ENCODE peak calls at places on chromosomes 11 and 22, in eight cellular contexts. C is spleen; D is IMR-90; V is PC-9; A is CD8-positive, alpha-beta memory T cell; U is colonic mucosa; X is breast epithelium; E is prostate gland. I is an unnamed sample. For H3K4me1, the result is how much of the 10 kb centered on the place peaks cover.

GRCh38 chr11:66676279-66676919 is 1.3 kb downstream of the RBM4B start:
- DNase-seq in C (peak), D (no peak), V (no peak), A (no peak), U (no peak), X (no peak), E (no peak), I (no peak)

GRCh38 chr11:95989216-95989615 is 65.3 kb upstream of the MTMR2 start:
- DNase-seq in C (no peak), D (no peak), V (no peak), A (no peak), U (no peak), X (no peak), E (no peak), I (no peak)

GRCh38 chr22:49229483-49230193 is 598.0 kb downstream of the BRD1 start:
- DNase-seq in C (no peak), D (no peak), V (no peak), A (no peak), U (no peak), X (peak), E (peak), I (no peak)

GRCh38 chr11:131609317-131609716 is 238.9 kb downstream of the NTM start:
- DNase-seq in C (no peak), D (peak), V (peak), A (no peak), U (no peak), X (no peak), E (no peak), I (no peak)

GRCh38 chr11:69943066-69943465 is 123.8 kb upstream of the FGF3 start:
- DNase-seq in C (peak), D (no peak), V (peak), A (no peak), U (no peak), X (no peak), E (no peak), I (peak)

GRCh38 chr11:20031155-20032001 is 128.9 kb downstream of the DBX1 start:
- DNase-seq in C (no peak), D (peak), V (peak), A (no peak), U (no peak), X (no peak), E (peak), I (no peak)

GRCh38 chr22:25702571-25703167 is 39.3 kb upstream of the MYO18B start:
- DNase-seq in C (no peak), D (no peak), V (no peak), A (no peak), U (no peak), X (no peak), E (no peak), I (no peak)

GRCh38 chr22:44582016-44582415 is 84.0 kb upstream of the RTL6 start:
- DNase-seq in C (peak), D (no peak), V (no peak), A (no peak), U (no peak), X (no peak), E (no peak), I (peak)

GRCh38 chr11:117218133-117218915 is 13.5 kb downstream of the PCSK7 start:
- DNase-seq in C (peak), D (peak), V (no peak), A (no peak), U (no peak), X (peak), E (no peak), I (peak)

GRCh38 chr11:12282676-12283075 is 94.7 kb upstream of the PARVA start:
- DNase-seq in C (no peak), D (no peak), V (no peak), A (no peak), U (no peak), X (no peak), E (no peak), I (no peak)

GRCh38 chr22:17982572-17983141 is 41.7 kb downstream of the MICAL3 start:
- DNase-seq in C (no peak), D (no peak), V (no peak), A (no peak), U (no peak), X (no peak), E (no peak), I (no peak)

GRCh38 chr22:37674248-37674647 is 1.2 kb upstream of the LGALS1 start:
- DNase-seq in C (no peak), D (no peak), V (no peak), A (no peak), U (no peak), X (no peak), E (no peak), I (no peak)

GRCh38 chr11:72072348-72072747 is 8.0 kb downstream of the NUMA1 start:
- DNase-seq in C (no peak), D (peak), V (peak), A (no peak), U (no peak), X (no peak), E (peak), I (no peak)

GRCh38 chr22:20648306-20648903 is 125.5 kb upstream of the SERPIND1 start:
- DNase-seq in C (no peak), D (no peak), V (no peak), A (no peak), U (no peak), X (no peak), E (no peak), I (no peak)

GRCh38 chr11:14611939-14612338 is 31.7 kb upstream of the PDE3B start:
- DNase-seq in C (no peak), D (no peak), V (no peak), A (no peak), U (no peak), X (no peak), E (no peak), I (no peak)

GRCh38 chr11:45243931-45244330 is 42.2 kb downstream of the SYT13 start:
- DNase-seq in C (no peak), D (no peak), V (no peak), A (no peak), U (no peak), X (no peak), E (no peak), I (no peak)

GRCh38 chr11:130217632-130218031 is 58.0 kb downstream of the ST14 start:
- DNase-seq in C (peak), D (no peak), V (no peak), A (no peak), U (no peak), X (peak), E (no peak), I (no peak)

GRCh38 chr11:115303304-115303703 is 200.9 kb downstream of the CADM1 start:
- DNase-seq in C (no peak), D (no peak), V (no peak), A (no peak), U (no peak), X (no peak), E (no peak), I (no peak)

GRCh38 chr11:41978951-41979350 is 519.5 kb upstream of the LRRC4C start:
- DNase-seq in C (no peak), D (no peak), V (no peak), A (no peak), U (no peak), X (no peak), E (no peak), I (no peak)

GRCh38 chr11:123473941-123474668 is 44.0 kb downstream of the GRAMD1B start:
- DNase-seq in C (no peak), D (peak), V (no peak), A (no peak), U (no peak), X (no peak), E (no peak), I (no peak)

GRCh38 chr11:8735094-8735493 is 52.5 kb downstream of the RPL27A start:
- DNase-seq in C (no peak), D (no peak), V (peak), A (no peak), U (no peak), X (no peak), E (no peak), I (no peak)

GRCh38 chr11:122100222-122101080 is 15.6 kb downstream of the BLID start:
- DNase-seq in C (no peak), D (peak), V (no peak), A (no peak), U (peak), X (peak), E (peak), I (no peak)

GRCh38 chr11:13494051-13494450 is 1.7 kb downstream of the PTH start:
- DNase-seq in C (no peak), D (no peak), V (no peak), A (no peak), U (no peak), X (no peak), E (no peak), I (no peak)

GRCh38 chr11:83424376-83425136 is 138.4 kb upstream of the CCDC90B start:
- DNase-seq in C (no peak), D (no peak), V (no peak), A (no peak), U (no peak), X (no peak), E (no peak), I (no peak)

GRCh38 chr11:122307480-122308085 is 191.6 kb upstream of the BLID start:
- DNase-seq in C (no peak), D (no peak), V (no peak), A (no peak), U (no peak), X (no peak), E (no peak), I (no peak)

GRCh38 chr11:118263109-118263508 is 988 bp downstream of the MPZL2 start:
- DNase-seq in C (no peak), D (no peak), V (no peak), A (no peak), U (peak), X (no peak), E (no peak), I (no peak)
- H3K27ac ChIP-seq in C (no peak), D (no peak), V (peak), A (no peak), U (peak), X (peak), E (peak), I (peak)

GRCh38 chr11:73221996-73222395 is 3.9 kb downstream of the P2RY2 start:
- DNase-seq in C (peak), D (no peak), V (no peak), A (no peak), U (no peak), X (no peak), E (no peak), I (peak)
- H3K4me1 ChIP-seq in C (under half), D (under half), V (half or more), A (under half), U (under half), X (under half), E (under half), I (under half)

DNA sequence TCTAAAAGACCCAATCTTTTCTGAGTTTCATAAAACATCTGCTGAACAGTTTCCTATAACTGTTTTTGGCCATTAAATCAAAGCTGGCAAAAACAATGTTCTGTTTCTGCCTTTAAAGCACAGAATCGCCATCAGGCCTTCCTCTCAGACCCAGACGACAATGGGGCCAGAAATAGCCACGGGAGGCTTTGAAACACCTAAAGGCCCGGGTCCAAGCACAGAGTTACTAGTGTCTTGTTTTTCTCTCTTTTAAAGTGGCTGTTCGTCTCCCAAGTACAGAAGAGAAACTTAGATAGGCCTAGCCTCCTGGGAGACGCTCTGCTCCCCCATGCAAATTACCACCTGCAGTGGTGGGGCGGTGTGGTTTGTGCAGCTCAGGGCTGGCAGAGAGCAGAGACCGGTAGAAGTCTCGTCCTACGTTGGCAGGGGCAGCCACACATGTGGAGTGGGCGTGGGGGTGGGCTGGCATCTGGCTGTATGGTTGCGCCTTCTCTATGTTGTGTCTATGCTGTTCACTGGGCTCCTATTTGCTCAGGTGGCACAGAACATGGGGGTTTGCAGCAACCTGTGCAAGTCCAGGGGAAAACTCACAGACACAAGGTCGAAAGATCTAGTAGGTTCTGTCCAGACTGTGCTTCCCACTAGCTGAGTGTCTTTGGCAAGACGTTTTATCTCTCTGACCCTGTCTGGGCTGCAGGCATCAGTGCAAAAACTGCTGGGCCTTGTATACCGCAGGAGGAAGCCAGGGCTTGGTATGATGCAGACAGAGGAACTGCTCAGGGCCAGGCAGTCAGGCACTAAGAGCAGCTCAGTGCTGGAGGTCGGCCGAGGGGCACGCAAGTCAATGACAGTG is 23.6 kb upstream of the ETS1 start:
- DNase-seq in C (peak), D (no peak), V (no peak), A (peak), U (no peak), X (no peak), E (no peak), I (no peak)
- H3K27ac ChIP-seq in C (peak), D (no peak), V (no peak), A (no peak), U (peak), X (peak), E (no peak), I (no peak)

GRCh38 chr11:128735935-128736610 is 42.2 kb downstream of the FLI1 start:
- DNase-seq in C (no peak), D (no peak), V (no peak), A (peak), U (no peak), X (no peak), E (no peak), I (no peak)
- H3K4me1 ChIP-seq in C (half or more), D (under half), V (under half), A (half or more), U (under half), X (under half), E (under half), I (under half)

GRCh38 chr22:19291580-19292261 is at the start of gene CLTCL1:
- DNase-seq in C (peak), D (peak), V (no peak), A (peak), U (peak), X (peak), E (peak), I (peak)

GRCh38 chr22:19289475-19290161 is 1.9 kb downstream of the CLTCL1 start:
- DNase-seq in C (no peak), D (peak), V (no peak), A (no peak), U (no peak), X (no peak), E (no peak), I (no peak)

GRCh38 chr22:19292262-19293230 is 1.0 kb upstream of the CLTCL1 start:
- DNase-seq in C (peak), D (no peak), V (no peak), A (no peak), U (peak), X (peak), E (peak), I (peak)

GRCh38 chr22:19290400-19291217 is 910 bp downstream of the CLTCL1 start:
- DNase-seq in C (peak), D (no peak), V (no peak), A (no peak), U (no peak), X (no peak), E (no peak), I (no peak)

DNA sequence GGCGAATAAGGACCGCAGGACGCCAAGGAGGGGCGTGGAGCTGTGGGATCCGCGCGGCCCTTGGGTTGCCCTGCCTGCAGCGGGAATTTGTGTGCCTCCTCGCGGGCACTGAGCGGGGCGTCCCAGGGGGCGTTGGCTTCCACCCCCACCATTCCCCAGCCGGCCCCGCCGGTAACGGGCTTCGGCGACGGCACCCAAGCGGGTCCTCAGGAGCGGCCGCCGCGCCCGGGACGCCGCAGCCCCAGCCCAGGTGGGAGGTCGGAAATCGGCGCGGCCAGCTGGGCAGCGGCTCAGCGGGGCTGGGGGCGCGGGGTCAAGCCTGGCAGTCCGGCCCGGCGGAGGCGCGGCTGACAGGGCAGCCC is 320 bp downstream of the CLTCL1 start:
- DNase-seq in C (no peak), D (no peak), V (no peak), A (no peak), U (peak), X (no peak), E (peak), I (peak)
- H3K27ac ChIP-seq in C (peak), D (peak), V (no peak), A (peak), U (no peak), X (peak), E (peak), I (peak)

GRCh38 chr11:134223066-134223465 is 701 bp downstream of the NCAPD3 start:
- DNase-seq in C (peak), D (no peak), V (no peak), A (no peak), U (peak), X (no peak), E (no peak), I (no peak)
- H3K4me1 ChIP-seq in C (under half), D (under half), V (under half), A (under half), U (under half), X (under half), E (under half), I (under half)

I was measured in RWPE2.